ENCODE peak calls at places on chromosomes 16 and 17, in five cellular contexts. O is dorsolateral prefrontal cortex; H is hypothalamus; V is NCI-H187; B is activated CD4-positive, alpha-beta memory T cell treated with anti-CD3 and anti-CD28 coated beads, Interleukin-2, amount 10 ng/mL, durations not matched to agents 7 days and 5 days. X is an unnamed sample.

GRCh38 chr17:49180303-49180702 is 30.1 kb downstream of the GNGT2 start:
- DNase-seq in B (peak; percentile 68), V (no peak), H (peak; percentile 46), O (peak; percentile 33), X (no peak)

GRCh38 chr17:41496803-41497484 is 7.2 kb upstream of the KRT36 start:
- DNase-seq in B (peak; percentile 83), O (no peak), V (no peak), H (no peak), X (no peak)

GRCh38 chr17:72465191-72466024 is 344.6 kb downstream of the SOX9 start:
- DNase-seq in B (no peak), V (no peak), O (peak; percentile 26), H (no peak), X (no peak)

GRCh38 chr16:68069511-68070248 is 15.5 kb upstream of the NFATC3 start:
- DNase-seq in V (no peak), H (no peak), B (peak; percentile 83), O (no peak), X (no peak)

GRCh38 chr17:7951143-7951792 is 19.3 kb downstream of the CNTROB start:
- DNase-seq in O (no peak), H (no peak), V (no peak), B (peak; percentile 67), X (no peak)

GRCh38 chr16:63655846-63656245 is 1466.0 kb downstream of the CDH11 start:
- DNase-seq in B (no peak), O (no peak), V (no peak), H (no peak), X (no peak)

GRCh38 chr16:4945560-4946502 is 8.9 kb upstream of the PPL start:
- DNase-seq in V (no peak), O (no peak), H (no peak), B (no peak), X (no peak)

GRCh38 chr17:76343106-76343505 is 10.6 kb downstream of the PRPSAP1 start:
- DNase-seq in H (no peak), V (no peak), B (no peak), O (no peak), X (no peak)

GRCh38 chr17:38550661-38551060 is 55.1 kb downstream of the SRCIN1 start:
- DNase-seq in H (no peak), V (no peak), B (no peak), O (peak; percentile 76), X (no peak)

GRCh38 chr17:80773243-80773991 is 218.2 kb upstream of the CHMP6 start:
- DNase-seq in O (peak; percentile 79), B (no peak), V (peak; percentile 32), H (peak; percentile 76), X (no peak)

GRCh38 chr16:67803894-67804293 is 2.5 kb downstream of the RANBP10 start:
- DNase-seq in H (no peak), V (no peak), O (no peak), B (no peak), X (no peak)

GRCh38 chr16:70331588-70332358 is 14.9 kb upstream of the DDX19A start:
- DNase-seq in O (peak; percentile 6), B (peak; percentile 20), V (no peak), H (no peak), X (no peak)

GRCh38 chr17:40516581-40517285 is 15.3 kb upstream of the TNS4 start:
- DNase-seq in O (no peak), B (peak; percentile 87), H (no peak), V (no peak), X (no peak)

GRCh38 chr17:39716073-39716818 is 14.1 kb downstream of the MIEN1 start:
- DNase-seq in H (no peak), V (no peak), O (no peak), B (no peak), X (no peak)

GRCh38 chr17:21458036-21458435 is 81.9 kb downstream of the KCNJ12 start:
- DNase-seq in B (no peak), H (no peak), O (no peak), V (no peak), X (no peak)

GRCh38 chr17:38871247-38871991 is 1.6 kb downstream of the LASP1 start:
- DNase-seq in B (peak; percentile 84), O (peak; percentile 54), H (no peak), V (no peak), X (no peak)

GRCh38 chr17:17811381-17812210 is 25.2 kb downstream of the SREBF1 start:
- DNase-seq in O (no peak), V (no peak), B (no peak), H (no peak), X (no peak)

GRCh38 chr16:19704321-19705130 is 13.5 kb downstream of the KNOP1 start:
- DNase-seq in O (no peak), H (no peak), B (no peak), V (no peak), X (no peak)

GRCh38 chr16:12675852-12676251 is 127.8 kb downstream of the CPPED1 start:
- DNase-seq in V (no peak), H (no peak), B (no peak), O (no peak), X (no peak)

GRCh38 chr17:9330903-9331272 is 244.7 kb downstream of the STX8 start:
- DNase-seq in B (no peak), H (no peak), V (no peak), O (no peak), X (no peak)

GRCh38 chr17:63356275-63356905 is 89.7 kb downstream of the CYB561 start:
- DNase-seq in B (no peak), H (no peak), O (no peak), V (no peak), X (no peak)

GRCh38 chr17:67624886-67625656 is 92.7 kb upstream of the NOL11 start:
- DNase-seq in O (no peak), V (peak; percentile 40), B (no peak), H (no peak), X (peak; percentile 39)

GRCh38 chr16:85253127-85253941 is 141.1 kb upstream of the CIBAR2 start:
- DNase-seq in B (peak; percentile 65), V (no peak), H (peak; percentile 67), O (peak; percentile 55), X (no peak)

GRCh38 chr17:77479817-77480508 is 339.2 kb downstream of the SEC14L1 start:
- DNase-seq in V (no peak), H (no peak), B (no peak), O (no peak), X (no peak)

GRCh38 chr16:85444879-85445778 is 168.0 kb upstream of the GSE1 start:
- DNase-seq in H (no peak), V (peak; percentile 88), O (no peak), B (no peak), X (peak; percentile 89)

GRCh38 chr16:20023190-20023589 is 50.5 kb downstream of the GPR139 start:
- DNase-seq in V (no peak), B (no peak), O (no peak), H (no peak), X (no peak)

GRCh38 chr17:50213026-50214015 is 11.9 kb upstream of the COL1A1 start:
- DNase-seq in O (no peak), H (no peak), B (peak; percentile 68), V (no peak), X (no peak)

GRCh38 chr17:18008496-18009268 is 30.3 kb downstream of the ATPAF2 start:
- DNase-seq in H (no peak), B (no peak), O (no peak), V (no peak), X (no peak)

GRCh38 chr17:9213311-9213655 is 192.0 kb downstream of the NTN1 start:
- DNase-seq in O (no peak), H (no peak), V (no peak), B (no peak), X (no peak)

GRCh38 chr16:15498427-15499175 is 64.2 kb downstream of the BMERB1 start:
- DNase-seq in H (no peak), V (no peak), B (no peak), O (no peak), X (no peak)

GRCh38 chr17:14048169-14048568 is 21.1 kb upstream of the COX10 start:
- DNase-seq in V (no peak), O (no peak), H (no peak), B (no peak), X (no peak)

GRCh38 chr16:14961405-14962186 is 13.2 kb upstream of the PDXDC1 start:
- DNase-seq in H (no peak), B (no peak), O (no peak), V (peak; percentile 42), X (no peak)

GRCh38 chr17:34579979-34580684 is 750 bp downstream of the TMEM132E start:
- DNase-seq in H (peak; percentile 38), B (no peak), V (no peak), O (peak; percentile 50), X (no peak)

GRCh38 chr16:75251280-75252048 is at the start of gene BCAR1:
- DNase-seq in B (no peak), O (peak; percentile 89), V (no peak), H (peak; percentile 89), X (no peak)

GRCh38 chr17:27989046-27989445 is 53.4 kb upstream of the NLK start:
- DNase-seq in V (no peak), B (no peak), H (no peak), O (no peak), X (no peak)

X was measured in NCI-H2081 treated with DMSO at 0.1 percent for 48 hours.